ENCODE peak calls at places on chromosomes 11 and 22, in six cellular contexts. S is heart right ventricle, B is heart left ventricle, N is brain microvascular endothelial cell, Z is HL-60, O is bronchial epithelial cell. H is an unnamed sample.
A peak's percentile ranks its signal among the peaks of the same experiment; 100 is the strongest.

GRCh38 chr11:14423633-14424032 is 64.7 kb upstream of the RRAS2 start:
- DNase-seq in S (no peak), B (no peak), N (peak; percentile 65), Z (no peak), O (no peak), H (no peak)

GRCh38 chr11:79363261-79363660 is 77.6 kb downstream of the TENM4 start:
- DNase-seq in S (no peak), B (no peak), N (no peak), Z (no peak), O (peak; percentile 72), H (no peak)

GRCh38 chr22:45742866-45743450 is 71.3 kb downstream of the ATXN10 start:
- DNase-seq in S (no peak), B (no peak), N (peak; percentile 25), Z (peak; percentile 68), O (peak; percentile 79), H (no peak)

GRCh38 chr11:126450198-126450597 is 94.7 kb downstream of the ST3GAL4 start:
- DNase-seq in S (no peak), B (no peak), N (no peak), Z (no peak), O (no peak), H (no peak)

GRCh38 chr22:47094861-47095330 is 332.4 kb downstream of the TBC1D22A start:
- DNase-seq in S (no peak), B (no peak), N (peak; percentile 7), Z (no peak), O (peak; percentile 18), H (no peak)

GRCh38 chr22:19723165-19723989 is at the start of gene GP1BB:
- DNase-seq in S (peak; percentile 64), B (peak; percentile 75), N (peak; percentile 20), Z (peak; percentile 47), O (no peak), H (no peak)

GRCh38 chr22:23065495-23066122 is 4.7 kb upstream of the GNAZ start:
- DNase-seq in S (peak; percentile 1), B (no peak), N (no peak), Z (no peak), O (no peak), H (no peak)

GRCh38 chr11:12784445-12784844 is 110.2 kb downstream of the TEAD1 start:
- DNase-seq in S (no peak), B (no peak), N (no peak), Z (no peak), O (no peak), H (no peak)

GRCh38 chr11:107858217-107859070 is at the start of gene SLC35F2:
- DNase-seq in S (peak; percentile 29), B (peak; percentile 43), N (peak; percentile 42), Z (no peak), O (peak; percentile 49), H (no peak)

GRCh38 chr22:30209642-30210041 is 36.9 kb downstream of the LIF start:
- DNase-seq in S (no peak), B (no peak), N (no peak), Z (no peak), O (no peak), H (no peak)

GRCh38 chr11:124896071-124896750 is 1.5 kb downstream of the ROBO4 start:
- DNase-seq in S (no peak), B (peak; percentile 21), N (no peak), Z (no peak), O (no peak), H (peak; percentile 4)

GRCh38 chr11:66107600-66108151 is 37.6 kb downstream of the PACS1 start:
- DNase-seq in S (no peak), B (no peak), N (no peak), Z (no peak), O (no peak), H (no peak)

DNA sequence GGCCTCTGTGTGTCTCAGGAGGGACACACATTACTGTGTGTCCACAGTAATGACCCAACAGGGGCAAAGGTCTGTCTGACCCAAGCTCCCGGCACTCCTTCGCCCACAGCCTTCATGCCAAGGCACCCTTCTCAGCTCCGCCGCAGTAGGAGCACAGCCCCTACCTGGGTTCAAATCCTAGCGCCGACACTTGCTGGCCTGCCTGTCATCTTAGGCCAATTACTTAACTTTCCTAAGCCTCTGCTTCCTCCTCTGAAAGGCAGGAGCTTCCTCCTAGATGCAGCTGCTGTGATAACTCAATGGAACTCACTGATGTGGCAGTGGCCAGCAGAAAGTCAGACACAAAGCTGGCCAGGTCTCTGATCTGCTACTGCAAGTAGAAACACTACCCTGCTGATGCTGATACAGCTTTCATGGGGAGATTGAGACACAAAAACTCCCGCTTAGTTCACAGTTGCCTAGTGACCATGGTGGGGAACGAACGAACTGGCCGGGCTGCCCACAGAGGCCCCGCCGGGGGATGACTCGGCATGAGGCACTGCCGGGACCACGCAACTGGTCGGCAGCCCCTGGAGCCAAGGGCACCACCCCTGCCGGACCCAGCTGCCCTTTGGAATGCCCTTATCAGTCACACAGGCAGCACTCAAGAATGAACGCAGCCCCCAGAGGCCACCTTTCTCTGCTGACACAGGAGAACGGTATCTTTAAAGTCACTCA is 8.1 kb downstream of the EHD1 start:
- DNase-seq in S (no peak), B (peak; percentile 80), N (peak; percentile 58), Z (no peak), O (peak; percentile 57), H (no peak)
- TF ChIP-seq CTCF in S (no peak), B (no peak), N (no peak), Z (no peak), O (no peak), H (no peak)

GRCh38 chr11:128300785-128301184 is 286.6 kb downstream of the ETS1 start:
- DNase-seq in S (no peak), B (no peak), N (no peak), Z (no peak), O (no peak), H (no peak)

GRCh38 chr11:128304666-128305485 is 282.5 kb downstream of the ETS1 start:
- DNase-seq in S (no peak), B (no peak), N (no peak), Z (no peak), O (no peak), H (no peak)

GRCh38 chr11:128303383-128303782 is 284.0 kb downstream of the ETS1 start:
- DNase-seq in S (no peak), B (no peak), N (no peak), Z (no peak), O (no peak), H (no peak)

GRCh38 chr11:128305588-128305987 is 281.8 kb downstream of the ETS1 start:
- DNase-seq in S (no peak), B (no peak), N (no peak), Z (no peak), O (no peak), H (no peak)

DNA sequence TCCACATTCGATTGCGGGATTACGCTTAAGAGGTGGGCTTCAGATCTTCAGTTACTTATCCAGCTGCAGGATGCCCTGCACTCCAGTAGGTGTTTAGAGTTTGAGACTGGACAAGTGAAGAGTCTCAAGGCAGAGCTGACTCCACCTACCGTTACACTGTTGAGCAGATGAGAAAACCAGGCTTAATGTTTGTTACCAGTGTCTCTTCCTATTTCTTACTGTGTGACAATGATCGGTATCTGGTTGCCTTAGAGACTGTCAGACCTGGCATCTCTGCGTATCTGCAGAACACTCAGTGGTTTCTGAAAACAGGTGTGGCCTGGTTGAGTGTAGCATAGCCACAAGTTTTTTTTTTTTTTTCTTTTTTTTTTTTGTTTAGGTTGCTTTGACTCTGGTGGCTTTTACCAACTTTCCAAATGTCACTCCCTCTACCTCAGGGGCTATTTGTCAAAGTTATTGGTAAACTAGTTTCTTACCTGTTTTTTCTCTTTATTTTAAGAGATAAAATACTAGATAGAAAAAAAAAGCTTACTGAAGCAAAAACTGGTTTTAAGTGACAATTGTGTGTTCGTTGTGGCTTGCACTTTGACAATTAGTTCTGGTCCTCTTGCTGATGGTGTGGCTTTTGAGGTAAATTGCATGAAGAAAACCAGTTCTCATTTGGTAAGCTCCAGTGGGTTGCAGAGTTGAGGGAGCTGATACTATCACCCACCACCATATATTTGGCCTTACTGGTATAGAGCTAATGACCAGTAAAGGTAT is 284.8 kb downstream of the ETS1 start:
- DNase-seq in S (no peak), B (no peak), N (no peak), Z (no peak), O (no peak), H (no peak)
- TF ChIP-seq CTCF in S (no peak), B (no peak), N (no peak), Z (no peak), O (no peak), H (no peak)

DNA sequence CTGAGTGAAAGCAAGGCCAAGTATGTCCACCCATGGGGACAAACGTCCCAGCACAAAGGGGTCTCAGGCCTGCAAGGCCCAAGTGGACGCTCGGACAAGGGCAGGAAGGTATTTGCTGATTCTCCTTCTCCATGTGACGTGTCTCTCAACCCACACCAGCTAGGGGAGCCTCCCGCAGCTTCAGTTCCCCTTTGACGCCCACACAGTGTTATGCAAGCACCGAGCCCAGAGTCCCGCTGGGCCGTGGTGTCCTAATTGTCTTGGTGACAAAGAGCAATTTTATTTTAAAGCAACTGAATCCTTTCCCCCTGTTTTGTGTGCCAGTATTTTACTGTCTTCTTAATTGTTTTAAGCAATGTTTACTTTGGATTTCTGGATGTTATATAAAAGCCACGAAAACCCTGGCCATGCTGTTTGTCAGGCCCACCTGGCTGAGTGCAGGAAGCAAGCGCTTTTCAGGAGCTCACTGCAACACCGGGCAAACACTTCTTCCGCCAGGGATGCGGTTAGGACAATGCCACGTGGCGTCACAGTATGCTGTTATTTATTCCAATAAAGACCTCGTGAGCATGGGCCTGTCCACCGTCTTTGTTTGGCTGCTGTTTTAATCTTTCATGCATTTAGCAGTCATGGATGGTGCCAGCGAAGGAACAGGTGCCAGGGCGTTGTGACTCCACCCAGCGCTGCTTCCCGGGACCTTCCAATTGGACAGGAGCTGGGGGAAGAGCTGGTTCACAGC is 8.2 kb upstream of the PARVG start:
- DNase-seq in S (peak; percentile 32), B (peak; percentile 74), N (peak; percentile 6), Z (peak; percentile 93), O (no peak), H (no peak)
- TF ChIP-seq CTCF in S (no peak), B (no peak), N (no peak), Z (no peak), O (no peak), H (no peak)

GRCh38 chr11:60251485-60252207 is 8.7 kb upstream of the MS4A4E start:
- DNase-seq in S (peak; percentile 9), B (no peak), N (peak; percentile 2), Z (no peak), O (peak; percentile 31), H (no peak)
- TF ChIP-seq CTCF in S (no peak), B (peak; percentile 30), N (peak; percentile 15), Z (no peak), O (peak; percentile 50), H (peak; percentile 36)